ENCODE peak calls at places on chromosomes 13 and 19, in six cellular contexts. One of them, this sample, is unnamed.

GRCh38 chr19:13599681-13600080 is 93.4 kb upstream of the CACNA1A start:
- DNase-seq in progenitor cell of endocrine pancreas: no peak
- DNase-seq in cardiac fibroblast: no peak
- DNase-seq in stimulated activated CD4-positive, alpha-beta T cell treated with anti-CD3 and anti-CD28 coated beads, Interleukin-1b, Interleukin-23, amount 100 ng/mL, for 1 hour: no peak
- DNase-seq in ACHN: no peak
- DNase-seq in T-helper 2 cell: no peak
- DNase-seq in this sample: no peak

GRCh38 chr13:80012281-80012680 is 328.6 kb downstream of the SPRY2 start:
- DNase-seq in cardiac fibroblast: peak
- DNase-seq in progenitor cell of endocrine pancreas: no peak
- DNase-seq in stimulated activated CD4-positive, alpha-beta T cell treated with anti-CD3 and anti-CD28 coated beads, Interleukin-1b, Interleukin-23, amount 100 ng/mL, for 1 hour: no peak
- DNase-seq in ACHN: peak
- DNase-seq in T-helper 2 cell: no peak
- DNase-seq in this sample: no peak

GRCh38 chr13:40383132-40383531 is 283.3 kb downstream of the FOXO1 start:
- DNase-seq in T-helper 2 cell: no peak
- DNase-seq in ACHN: no peak
- DNase-seq in progenitor cell of endocrine pancreas: no peak
- DNase-seq in cardiac fibroblast: no peak
- DNase-seq in stimulated activated CD4-positive, alpha-beta T cell treated with anti-CD3 and anti-CD28 coated beads, Interleukin-1b, Interleukin-23, amount 100 ng/mL, for 1 hour: no peak
- DNase-seq in this sample: no peak

GRCh38 chr13:112690242-112690943 is 555 bp downstream of the ATP11A start:
- DNase-seq in progenitor cell of endocrine pancreas: peak
- DNase-seq in T-helper 2 cell: peak
- DNase-seq in cardiac fibroblast: peak
- DNase-seq in stimulated activated CD4-positive, alpha-beta T cell treated with anti-CD3 and anti-CD28 coated beads, Interleukin-1b, Interleukin-23, amount 100 ng/mL, for 1 hour: no peak
- DNase-seq in ACHN: peak
- DNase-seq in this sample: peak

GRCh38 chr13:50400035-50400726 is 384.9 kb downstream of the KCNRG start:
- DNase-seq in ACHN: no peak
- DNase-seq in T-helper 2 cell: no peak
- DNase-seq in progenitor cell of endocrine pancreas: no peak
- DNase-seq in cardiac fibroblast: no peak
- DNase-seq in stimulated activated CD4-positive, alpha-beta T cell treated with anti-CD3 and anti-CD28 coated beads, Interleukin-1b, Interleukin-23, amount 100 ng/mL, for 1 hour: no peak
- DNase-seq in this sample: no peak

GRCh38 chr13:40165533-40165932 is 500.9 kb downstream of the FOXO1 start:
- DNase-seq in cardiac fibroblast: no peak
- DNase-seq in progenitor cell of endocrine pancreas: no peak
- DNase-seq in stimulated activated CD4-positive, alpha-beta T cell treated with anti-CD3 and anti-CD28 coated beads, Interleukin-1b, Interleukin-23, amount 100 ng/mL, for 1 hour: no peak
- DNase-seq in T-helper 2 cell: no peak
- DNase-seq in ACHN: no peak
- DNase-seq in this sample: no peak

GRCh38 chr19:34350161-34350561 is 14.8 kb upstream of the GPI start:
- DNase-seq in progenitor cell of endocrine pancreas: no peak
- DNase-seq in ACHN: no peak
- DNase-seq in cardiac fibroblast: peak
- DNase-seq in stimulated activated CD4-positive, alpha-beta T cell treated with anti-CD3 and anti-CD28 coated beads, Interleukin-1b, Interleukin-23, amount 100 ng/mL, for 1 hour: peak
- DNase-seq in T-helper 2 cell: peak
- DNase-seq in this sample: no peak

GRCh38 chr19:16338470-16339360 is 14.1 kb downstream of the KLF2 start:
- DNase-seq in T-helper 2 cell: peak
- DNase-seq in stimulated activated CD4-positive, alpha-beta T cell treated with anti-CD3 and anti-CD28 coated beads, Interleukin-1b, Interleukin-23, amount 100 ng/mL, for 1 hour: no peak
- DNase-seq in progenitor cell of endocrine pancreas: no peak
- DNase-seq in cardiac fibroblast: peak
- DNase-seq in ACHN: peak
- DNase-seq in this sample: no peak

GRCh38 chr13:36432106-36432544 is at the start of gene CCNA1:
- DNase-seq in cardiac fibroblast: peak
- DNase-seq in ACHN: peak
- DNase-seq in T-helper 2 cell: no peak
- DNase-seq in stimulated activated CD4-positive, alpha-beta T cell treated with anti-CD3 and anti-CD28 coated beads, Interleukin-1b, Interleukin-23, amount 100 ng/mL, for 1 hour: no peak
- DNase-seq in progenitor cell of endocrine pancreas: peak
- DNase-seq in this sample: peak

GRCh38 chr13:27203854-27204253 is 32.2 kb upstream of the USP12 start:
- DNase-seq in stimulated activated CD4-positive, alpha-beta T cell treated with anti-CD3 and anti-CD28 coated beads, Interleukin-1b, Interleukin-23, amount 100 ng/mL, for 1 hour: no peak
- DNase-seq in ACHN: peak
- DNase-seq in T-helper 2 cell: no peak
- DNase-seq in cardiac fibroblast: peak
- DNase-seq in progenitor cell of endocrine pancreas: no peak
- DNase-seq in this sample: no peak

GRCh38 chr13:66358564-66358963 is 871.6 kb downstream of the PCDH9 start:
- DNase-seq in T-helper 2 cell: no peak
- DNase-seq in stimulated activated CD4-positive, alpha-beta T cell treated with anti-CD3 and anti-CD28 coated beads, Interleukin-1b, Interleukin-23, amount 100 ng/mL, for 1 hour: no peak
- DNase-seq in ACHN: no peak
- DNase-seq in cardiac fibroblast: no peak
- DNase-seq in progenitor cell of endocrine pancreas: no peak
- DNase-seq in this sample: no peak

GRCh38 chr19:57280913-57281425 is 684 bp downstream of the ZNF460 start:
- DNase-seq in ACHN: no peak
- DNase-seq in stimulated activated CD4-positive, alpha-beta T cell treated with anti-CD3 and anti-CD28 coated beads, Interleukin-1b, Interleukin-23, amount 100 ng/mL, for 1 hour: no peak
- DNase-seq in T-helper 2 cell: peak
- DNase-seq in cardiac fibroblast: peak
- DNase-seq in progenitor cell of endocrine pancreas: no peak
- DNase-seq in this sample: no peak

GRCh38 chr19:52896431-52897148 is 845 bp downstream of the ZNF320 start:
- DNase-seq in ACHN: no peak
- DNase-seq in cardiac fibroblast: peak
- DNase-seq in progenitor cell of endocrine pancreas: no peak
- DNase-seq in T-helper 2 cell: no peak
- DNase-seq in stimulated activated CD4-positive, alpha-beta T cell treated with anti-CD3 and anti-CD28 coated beads, Interleukin-1b, Interleukin-23, amount 100 ng/mL, for 1 hour: no peak
- DNase-seq in this sample: no peak

GRCh38 chr19:1769645-1769985 is 16.3 kb downstream of the ONECUT3 start:
- DNase-seq in progenitor cell of endocrine pancreas: no peak
- DNase-seq in cardiac fibroblast: no peak
- DNase-seq in ACHN: no peak
- DNase-seq in stimulated activated CD4-positive, alpha-beta T cell treated with anti-CD3 and anti-CD28 coated beads, Interleukin-1b, Interleukin-23, amount 100 ng/mL, for 1 hour: no peak
- DNase-seq in T-helper 2 cell: no peak
- DNase-seq in this sample: no peak

GRCh38 chr19:13892885-13893284 is 13.0 kb downstream of the BRME1 start:
- DNase-seq in cardiac fibroblast: no peak
- DNase-seq in progenitor cell of endocrine pancreas: no peak
- DNase-seq in stimulated activated CD4-positive, alpha-beta T cell treated with anti-CD3 and anti-CD28 coated beads, Interleukin-1b, Interleukin-23, amount 100 ng/mL, for 1 hour: no peak
- DNase-seq in T-helper 2 cell: no peak
- DNase-seq in ACHN: no peak
- DNase-seq in this sample: no peak

GRCh38 chr19:53903055-53903680 is 5.9 kb upstream of the CACNG7 start:
- DNase-seq in cardiac fibroblast: peak
- DNase-seq in progenitor cell of endocrine pancreas: peak
- DNase-seq in stimulated activated CD4-positive, alpha-beta T cell treated with anti-CD3 and anti-CD28 coated beads, Interleukin-1b, Interleukin-23, amount 100 ng/mL, for 1 hour: no peak
- DNase-seq in ACHN: peak
- DNase-seq in T-helper 2 cell: peak
- DNase-seq in this sample: no peak

GRCh38 chr19:4278460-4278901 is 585 bp upstream of the SHD start:
- DNase-seq in ACHN: no peak
- DNase-seq in cardiac fibroblast: no peak
- DNase-seq in T-helper 2 cell: no peak
- DNase-seq in stimulated activated CD4-positive, alpha-beta T cell treated with anti-CD3 and anti-CD28 coated beads, Interleukin-1b, Interleukin-23, amount 100 ng/mL, for 1 hour: no peak
- DNase-seq in progenitor cell of endocrine pancreas: no peak
- DNase-seq in this sample: no peak

GRCh38 chr19:48874309-48875135 is 2.3 kb downstream of the PPP1R15A start:
- DNase-seq in T-helper 2 cell: peak
- DNase-seq in stimulated activated CD4-positive, alpha-beta T cell treated with anti-CD3 and anti-CD28 coated beads, Interleukin-1b, Interleukin-23, amount 100 ng/mL, for 1 hour: no peak
- DNase-seq in ACHN: peak
- DNase-seq in cardiac fibroblast: peak
- DNase-seq in progenitor cell of endocrine pancreas: no peak
- DNase-seq in this sample: peak

GRCh38 chr19:54430306-54431254 is 15.3 kb downstream of the TTYH1 start:
- DNase-seq in ACHN: peak
- DNase-seq in progenitor cell of endocrine pancreas: no peak
- DNase-seq in cardiac fibroblast: peak
- DNase-seq in stimulated activated CD4-positive, alpha-beta T cell treated with anti-CD3 and anti-CD28 coated beads, Interleukin-1b, Interleukin-23, amount 100 ng/mL, for 1 hour: no peak
- DNase-seq in T-helper 2 cell: peak
- DNase-seq in this sample: peak

GRCh38 chr13:35714096-35714495 is 237.6 kb upstream of the MAB21L1 start:
- DNase-seq in ACHN: no peak
- DNase-seq in progenitor cell of endocrine pancreas: no peak
- DNase-seq in cardiac fibroblast: no peak
- DNase-seq in stimulated activated CD4-positive, alpha-beta T cell treated with anti-CD3 and anti-CD28 coated beads, Interleukin-1b, Interleukin-23, amount 100 ng/mL, for 1 hour: no peak
- DNase-seq in T-helper 2 cell: no peak
- DNase-seq in this sample: no peak

GRCh38 chr13:50732712-50733111 is 110.8 kb downstream of the DLEU7 start:
- DNase-seq in T-helper 2 cell: peak
- DNase-seq in cardiac fibroblast: peak
- DNase-seq in progenitor cell of endocrine pancreas: no peak
- DNase-seq in ACHN: no peak
- DNase-seq in stimulated activated CD4-positive, alpha-beta T cell treated with anti-CD3 and anti-CD28 coated beads, Interleukin-1b, Interleukin-23, amount 100 ng/mL, for 1 hour: no peak
- DNase-seq in this sample: no peak

GRCh38 chr19:42249149-42249750 is 5.7 kb downstream of the ERF start:
- DNase-seq in T-helper 2 cell: no peak
- DNase-seq in ACHN: no peak
- DNase-seq in progenitor cell of endocrine pancreas: no peak
- DNase-seq in cardiac fibroblast: no peak
- DNase-seq in stimulated activated CD4-positive, alpha-beta T cell treated with anti-CD3 and anti-CD28 coated beads, Interleukin-1b, Interleukin-23, amount 100 ng/mL, for 1 hour: no peak
- DNase-seq in this sample: no peak

GRCh38 chr13:66266348-66266747 is 963.8 kb downstream of the PCDH9 start:
- DNase-seq in cardiac fibroblast: no peak
- DNase-seq in progenitor cell of endocrine pancreas: no peak
- DNase-seq in ACHN: no peak
- DNase-seq in T-helper 2 cell: no peak
- DNase-seq in stimulated activated CD4-positive, alpha-beta T cell treated with anti-CD3 and anti-CD28 coated beads, Interleukin-1b, Interleukin-23, amount 100 ng/mL, for 1 hour: no peak
- DNase-seq in this sample: no peak

GRCh38 chr13:20073775-20074174 is 87.1 kb downstream of the GJA3 start:
- DNase-seq in T-helper 2 cell: peak
- DNase-seq in progenitor cell of endocrine pancreas: no peak
- DNase-seq in cardiac fibroblast: no peak
- DNase-seq in ACHN: no peak
- DNase-seq in stimulated activated CD4-positive, alpha-beta T cell treated with anti-CD3 and anti-CD28 coated beads, Interleukin-1b, Interleukin-23, amount 100 ng/mL, for 1 hour: no peak
- DNase-seq in this sample: no peak

GRCh38 chr13:66994097-66994496 is 236.0 kb downstream of the PCDH9 start:
- DNase-seq in ACHN: peak
- DNase-seq in cardiac fibroblast: peak
- DNase-seq in stimulated activated CD4-positive, alpha-beta T cell treated with anti-CD3 and anti-CD28 coated beads, Interleukin-1b, Interleukin-23, amount 100 ng/mL, for 1 hour: no peak
- DNase-seq in progenitor cell of endocrine pancreas: peak
- DNase-seq in T-helper 2 cell: peak
- DNase-seq in this sample: peak

GRCh38 chr13:24982333-24982999 is 113.5 kb upstream of the PABPC3 start:
- DNase-seq in cardiac fibroblast: no peak
- DNase-seq in progenitor cell of endocrine pancreas: no peak
- DNase-seq in T-helper 2 cell: no peak
- DNase-seq in ACHN: no peak
- DNase-seq in stimulated activated CD4-positive, alpha-beta T cell treated with anti-CD3 and anti-CD28 coated beads, Interleukin-1b, Interleukin-23, amount 100 ng/mL, for 1 hour: no peak
- DNase-seq in this sample: no peak

GRCh38 chr19:30366282-30366681 is 5.9 kb upstream of the ZNF536 start:
- DNase-seq in ACHN: no peak
- DNase-seq in cardiac fibroblast: no peak
- DNase-seq in T-helper 2 cell: no peak
- DNase-seq in stimulated activated CD4-positive, alpha-beta T cell treated with anti-CD3 and anti-CD28 coated beads, Interleukin-1b, Interleukin-23, amount 100 ng/mL, for 1 hour: no peak
- DNase-seq in progenitor cell of endocrine pancreas: no peak
- DNase-seq in this sample: no peak

GRCh38 chr13:71842003-71842402 is 25.0 kb downstream of the DACH1 start:
- DNase-seq in cardiac fibroblast: no peak
- DNase-seq in T-helper 2 cell: no peak
- DNase-seq in ACHN: no peak
- DNase-seq in progenitor cell of endocrine pancreas: no peak
- DNase-seq in stimulated activated CD4-positive, alpha-beta T cell treated with anti-CD3 and anti-CD28 coated beads, Interleukin-1b, Interleukin-23, amount 100 ng/mL, for 1 hour: no peak
- DNase-seq in this sample: no peak

GRCh38 chr13:100392709-100393630 is 195.6 kb downstream of the GGACT start:
- DNase-seq in ACHN: peak
- DNase-seq in cardiac fibroblast: peak
- DNase-seq in T-helper 2 cell: peak
- DNase-seq in progenitor cell of endocrine pancreas: no peak
- DNase-seq in stimulated activated CD4-positive, alpha-beta T cell treated with anti-CD3 and anti-CD28 coated beads, Interleukin-1b, Interleukin-23, amount 100 ng/mL, for 1 hour: peak
- DNase-seq in this sample: no peak

GRCh38 chr19:17327654-17328516 is 6.8 kb downstream of the ANO8 start:
- DNase-seq in stimulated activated CD4-positive, alpha-beta T cell treated with anti-CD3 and anti-CD28 coated beads, Interleukin-1b, Interleukin-23, amount 100 ng/mL, for 1 hour: no peak
- DNase-seq in cardiac fibroblast: no peak
- DNase-seq in progenitor cell of endocrine pancreas: peak
- DNase-seq in ACHN: no peak
- DNase-seq in T-helper 2 cell: peak
- DNase-seq in this sample: peak

GRCh38 chr19:7605490-7606222 is 10.0 kb downstream of the CAMSAP3 start:
- DNase-seq in progenitor cell of endocrine pancreas: no peak
- DNase-seq in ACHN: peak
- DNase-seq in stimulated activated CD4-positive, alpha-beta T cell treated with anti-CD3 and anti-CD28 coated beads, Interleukin-1b, Interleukin-23, amount 100 ng/mL, for 1 hour: no peak
- DNase-seq in T-helper 2 cell: peak
- DNase-seq in cardiac fibroblast: peak
- DNase-seq in this sample: no peak

GRCh38 chr13:86464193-86464592 is 665.0 kb upstream of the SLITRK6 start:
- DNase-seq in T-helper 2 cell: no peak
- DNase-seq in stimulated activated CD4-positive, alpha-beta T cell treated with anti-CD3 and anti-CD28 coated beads, Interleukin-1b, Interleukin-23, amount 100 ng/mL, for 1 hour: no peak
- DNase-seq in ACHN: peak
- DNase-seq in progenitor cell of endocrine pancreas: no peak
- DNase-seq in cardiac fibroblast: no peak
- DNase-seq in this sample: no peak

GRCh38 chr13:109818891-109819290 is 32.5 kb upstream of the IRS2 start:
- DNase-seq in T-helper 2 cell: no peak
- DNase-seq in cardiac fibroblast: peak
- DNase-seq in ACHN: no peak
- DNase-seq in stimulated activated CD4-positive, alpha-beta T cell treated with anti-CD3 and anti-CD28 coated beads, Interleukin-1b, Interleukin-23, amount 100 ng/mL, for 1 hour: no peak
- DNase-seq in progenitor cell of endocrine pancreas: no peak
- DNase-seq in this sample: no peak

GRCh38 chr13:28179974-28180373 is 41.6 kb downstream of the PAN3 start:
- DNase-seq in stimulated activated CD4-positive, alpha-beta T cell treated with anti-CD3 and anti-CD28 coated beads, Interleukin-1b, Interleukin-23, amount 100 ng/mL, for 1 hour: no peak
- DNase-seq in ACHN: no peak
- DNase-seq in cardiac fibroblast: no peak
- DNase-seq in T-helper 2 cell: no peak
- DNase-seq in progenitor cell of endocrine pancreas: no peak
- DNase-seq in this sample: no peak

GRCh38 chr19:5828661-5829566 is 10.6 kb downstream of the FUT6 start:
- DNase-seq in stimulated activated CD4-positive, alpha-beta T cell treated with anti-CD3 and anti-CD28 coated beads, Interleukin-1b, Interleukin-23, amount 100 ng/mL, for 1 hour: no peak
- DNase-seq in progenitor cell of endocrine pancreas: peak
- DNase-seq in ACHN: peak
- DNase-seq in cardiac fibroblast: no peak
- DNase-seq in T-helper 2 cell: peak
- DNase-seq in this sample: no peak

GRCh38 chr19:45556835-45557234 is 27.8 kb downstream of the OPA3 start:
- DNase-seq in T-helper 2 cell: no peak
- DNase-seq in cardiac fibroblast: no peak
- DNase-seq in progenitor cell of endocrine pancreas: no peak
- DNase-seq in ACHN: no peak
- DNase-seq in stimulated activated CD4-positive, alpha-beta T cell treated with anti-CD3 and anti-CD28 coated beads, Interleukin-1b, Interleukin-23, amount 100 ng/mL, for 1 hour: no peak
- DNase-seq in this sample: no peak

GRCh38 chr19:3146677-3147100 is 10.9 kb downstream of the GNA15 start:
- DNase-seq in cardiac fibroblast: no peak
- DNase-seq in T-helper 2 cell: peak
- DNase-seq in ACHN: peak
- DNase-seq in progenitor cell of endocrine pancreas: peak
- DNase-seq in stimulated activated CD4-positive, alpha-beta T cell treated with anti-CD3 and anti-CD28 coated beads, Interleukin-1b, Interleukin-23, amount 100 ng/mL, for 1 hour: peak
- DNase-seq in this sample: peak

GRCh38 chr13:26590951-26591350 is 33.5 kb downstream of the WASF3 start:
- DNase-seq in T-helper 2 cell: no peak
- DNase-seq in cardiac fibroblast: no peak
- DNase-seq in ACHN: no peak
- DNase-seq in stimulated activated CD4-positive, alpha-beta T cell treated with anti-CD3 and anti-CD28 coated beads, Interleukin-1b, Interleukin-23, amount 100 ng/mL, for 1 hour: no peak
- DNase-seq in progenitor cell of endocrine pancreas: no peak
- DNase-seq in this sample: no peak

GRCh38 chr19:35040826-35041547 is 534 bp upstream of the HPN start:
- DNase-seq in cardiac fibroblast: no peak
- DNase-seq in ACHN: no peak
- DNase-seq in progenitor cell of endocrine pancreas: peak
- DNase-seq in T-helper 2 cell: no peak
- DNase-seq in stimulated activated CD4-positive, alpha-beta T cell treated with anti-CD3 and anti-CD28 coated beads, Interleukin-1b, Interleukin-23, amount 100 ng/mL, for 1 hour: no peak
- DNase-seq in this sample: no peak

This sample was measured in activated B cell treated with CpG ODN at 0.5 μM for 24 hours.